ENCODE peak calls at places on chromosomes 3 and 15, in seven cellular contexts. J is mammary epithelial cell; E is cardiac muscle cell; X is CD8-positive, alpha-beta T cell; S is naive thymus-derived CD4-positive, alpha-beta T cell; O is pancreas; U is GM23338. F is an unnamed sample. For H3K4me1, the result is how much of the 10 kb centered on the place peaks cover.

GRCh38 chr3:16849240-16849639 is 35.5 kb upstream of the PLCL2 start:
- DNase-seq in J (no peak), E (peak), X (peak), S (peak), O (no peak), U (peak), F (no peak)

GRCh38 chr15:65264877-65265430 is 21.7 kb downstream of the PARP16 start:
- DNase-seq in J (no peak), E (peak), X (no peak), S (no peak), O (no peak), U (peak), F (no peak)

GRCh38 chr15:85676332-85676731 is 118.4 kb downstream of the KLHL25 start:
- DNase-seq in J (peak), E (no peak), X (no peak), S (no peak), O (no peak), U (no peak), F (no peak)

GRCh38 chr15:50107591-50108408 is 11.2 kb downstream of the ATP8B4 start:
- DNase-seq in J (no peak), E (no peak), X (no peak), S (no peak), O (no peak), U (no peak), F (no peak)

GRCh38 chr3:99634881-99635280 is 3.5 kb upstream of the COL8A1 start:
- DNase-seq in J (peak), E (no peak), X (no peak), S (no peak), O (no peak), U (no peak), F (no peak)

GRCh38 chr3:76523337-76523736 is 516.6 kb upstream of the ROBO2 start:
- DNase-seq in J (no peak), E (no peak), X (no peak), S (no peak), O (no peak), U (no peak), F (no peak)

GRCh38 chr3:17183951-17184550 is 299.3 kb downstream of the PLCL2 start:
- DNase-seq in J (peak), E (peak), X (no peak), S (no peak), O (no peak), U (no peak), F (no peak)

GRCh38 chr3:25592510-25592968 is 72.2 kb downstream of the TOP2B start:
- DNase-seq in J (peak), E (peak), X (no peak), S (no peak), O (no peak), U (peak), F (no peak)

DNA sequence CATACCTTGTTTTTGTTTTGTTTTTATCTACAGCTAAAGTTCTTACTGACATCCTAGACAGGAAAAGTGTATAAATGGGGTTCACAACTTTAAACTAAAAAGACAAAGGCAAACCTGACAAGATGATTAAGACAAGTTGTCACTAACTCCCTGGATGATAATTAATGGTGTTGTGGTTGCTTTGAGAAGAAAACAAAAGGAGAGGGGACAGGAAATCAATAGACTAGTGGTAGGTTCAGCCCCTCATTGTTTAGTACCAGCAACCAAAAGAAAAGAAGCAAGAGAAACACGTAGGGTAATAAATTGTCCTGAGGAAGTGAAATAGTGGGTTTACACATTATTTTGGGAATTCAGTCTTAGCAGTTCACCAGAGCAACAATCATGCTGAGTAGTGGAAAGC is 78.8 kb downstream of the BFSP2 start:
- DNase-seq in J (no peak), E (no peak), X (no peak), S (no peak), O (no peak), U (no peak), F (no peak)
- H3K4me1 ChIP-seq in J (under half), E (under half), X (under half), S (under half), O (under half), U (under half), F (under half)

DNA sequence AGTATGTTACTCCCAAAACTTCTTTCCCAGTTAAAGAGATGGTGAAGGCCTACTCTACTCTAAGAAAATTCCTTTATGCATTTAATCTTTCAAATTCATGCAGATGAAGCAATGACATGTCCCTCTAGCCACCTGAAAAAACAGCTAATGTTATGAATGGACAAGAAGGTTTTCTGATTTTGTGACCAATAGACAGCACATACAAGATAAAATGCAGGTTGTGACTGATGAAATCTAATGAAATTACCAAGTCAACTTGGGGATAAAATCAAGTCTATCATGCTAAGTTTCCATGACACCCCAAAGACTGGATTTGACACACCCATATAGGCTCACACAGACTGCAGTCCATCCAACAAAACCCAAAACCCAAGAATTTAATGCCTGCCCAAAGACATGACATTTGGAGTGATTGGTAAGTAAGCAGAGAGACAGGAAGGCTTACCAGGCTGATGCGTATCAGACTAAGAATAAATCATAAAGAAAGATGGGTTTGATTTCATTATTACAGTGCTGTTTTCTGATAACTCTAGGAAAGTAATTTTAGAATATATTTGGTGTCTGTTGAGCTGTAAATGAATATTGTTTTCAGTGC is 26.4 kb downstream of the CD47 start:
- DNase-seq in J (no peak), E (no peak), X (no peak), S (no peak), O (no peak), U (no peak), F (no peak)
- H3K27ac ChIP-seq in J (no peak), E (no peak), X (no peak), S (no peak), O (no peak), U (no peak), F (no peak)

GRCh38 chr15:63277044-63277892 is at the start of gene APH1B:
- DNase-seq in J (peak), E (peak), X (peak), S (peak), O (peak), U (peak), F (no peak)
- H3K4me3 ChIP-seq in J (peak), E (peak), X (peak), S (peak), O (peak), U (peak), F (peak)

GRCh38 chr15:62622775-62623174 is 419.8 kb upstream of the TPM1 start:
- DNase-seq in J (no peak), E (no peak), X (no peak), S (no peak), O (no peak), U (no peak), F (no peak)
- H3K4me1 ChIP-seq in J (under half), E (under half), X (under half), S (under half), O (under half), U (under half), F (under half)

DNA sequence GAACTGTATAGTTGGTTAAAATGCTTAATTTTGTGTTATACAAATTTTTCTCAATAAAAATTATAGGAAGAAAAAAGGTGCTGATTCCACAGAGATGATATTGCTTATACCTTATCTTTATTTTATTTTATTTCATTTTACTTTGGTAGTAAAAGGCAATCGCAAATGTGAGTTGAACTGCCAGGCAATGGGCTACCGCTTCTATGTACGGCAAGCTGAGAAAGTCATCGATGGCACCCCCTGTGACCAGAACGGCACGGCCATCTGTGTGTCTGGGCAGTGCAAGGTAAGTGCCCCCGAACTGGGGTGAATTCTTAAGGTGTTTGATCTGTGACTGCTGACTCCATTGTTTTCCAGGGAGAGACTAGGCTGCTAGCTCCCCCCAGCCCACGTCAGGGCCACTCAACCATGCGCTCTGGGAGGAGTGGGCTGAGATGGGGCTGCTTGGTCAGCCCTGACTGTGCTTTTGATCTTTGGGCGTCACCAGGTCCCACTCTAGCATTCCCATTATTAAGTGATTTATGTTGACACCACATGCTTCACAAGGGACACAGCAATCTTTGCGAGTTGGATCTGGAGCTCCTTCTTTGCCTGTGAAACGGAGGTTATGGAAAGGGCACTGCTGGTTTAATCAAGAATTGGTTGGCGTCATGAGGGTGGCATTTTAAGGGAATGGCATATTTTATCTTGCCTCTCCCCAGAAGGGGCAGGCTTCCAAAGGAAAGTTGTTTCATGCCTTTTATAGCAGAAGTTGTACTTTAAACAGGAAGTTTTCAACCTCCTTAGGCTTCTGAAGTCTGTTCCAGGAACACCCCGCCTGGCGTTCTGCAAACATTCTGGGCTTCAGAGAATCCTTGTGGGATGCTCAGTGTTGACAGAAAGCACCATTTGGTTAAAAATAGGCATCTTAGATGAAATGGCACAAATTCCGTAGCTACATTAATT is 296.5 kb downstream of the THSD4 start:
- DNase-seq in J (no peak), E (peak), X (no peak), S (no peak), O (no peak), U (no peak), F (no peak)
- H3K27ac ChIP-seq in J (no peak), E (no peak), X (no peak), S (no peak), O (peak), U (no peak), F (no peak)

DNA sequence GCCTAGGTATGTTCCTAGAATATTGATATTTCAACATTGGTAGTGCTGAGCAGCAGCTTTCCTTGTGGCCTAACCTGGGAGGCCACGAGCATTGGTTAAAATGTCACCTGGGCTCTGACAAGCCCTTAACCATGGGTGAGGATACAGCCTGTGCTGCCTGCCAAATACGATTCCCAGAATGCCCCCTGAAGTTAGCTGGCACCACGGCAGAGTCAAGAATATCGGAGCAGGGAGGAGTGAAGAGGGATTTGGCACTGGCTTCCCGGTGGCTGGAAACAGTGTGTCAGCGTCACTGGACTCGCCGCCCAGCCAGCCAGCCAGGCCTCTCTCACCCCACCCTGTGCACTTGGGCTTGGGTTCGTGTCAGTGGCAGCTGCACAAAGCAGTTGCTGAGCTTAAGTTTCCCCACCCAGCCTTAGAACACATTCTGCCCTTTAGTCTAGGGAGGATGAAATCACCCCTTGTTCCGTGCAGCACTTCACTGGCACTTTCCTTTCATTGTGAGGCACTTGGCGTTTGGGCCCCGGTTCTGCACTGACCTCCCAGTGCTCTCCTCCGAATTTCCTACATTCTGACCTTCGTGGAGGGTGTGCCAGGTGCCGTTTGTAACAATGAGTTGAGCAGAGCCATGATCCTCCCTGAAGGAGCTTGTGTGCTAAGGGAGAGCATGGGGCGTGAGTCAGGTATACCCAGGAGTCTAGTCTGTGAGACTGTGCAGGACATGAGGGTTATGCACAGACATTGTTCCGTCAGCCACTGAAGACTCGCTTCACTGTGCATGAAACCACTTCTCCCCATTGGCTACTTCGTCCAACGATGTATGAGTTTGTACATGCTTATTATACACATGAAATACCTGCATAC is 152.8 kb upstream of the BHLHE40 start:
- DNase-seq in J (no peak), E (no peak), X (no peak), S (no peak), O (peak), U (no peak), F (no peak)
- H3K4me3 ChIP-seq in J (no peak), E (no peak), X (peak), S (peak), O (no peak), U (no peak), F (no peak)

GRCh38 chr3:45974686-45975085 is 20.9 kb downstream of the FYCO1 start:
- DNase-seq in J (no peak), E (no peak), X (no peak), S (no peak), O (no peak), U (no peak), F (no peak)
- H3K4me1 ChIP-seq in J (under half), E (under half), X (under half), S (under half), O (under half), U (under half), F (under half)

GRCh38 chr3:58054652-58055051 is 46.4 kb downstream of the FLNB start:
- DNase-seq in J (no peak), E (no peak), X (no peak), S (no peak), O (no peak), U (no peak), F (no peak)

GRCh38 chr3:58051196-58051595 is 43.0 kb downstream of the FLNB start:
- DNase-seq in J (peak), E (peak), X (no peak), S (no peak), O (no peak), U (no peak), F (no peak)

GRCh38 chr3:58055309-58055708 is 47.1 kb downstream of the FLNB start:
- DNase-seq in J (no peak), E (no peak), X (no peak), S (no peak), O (no peak), U (no peak), F (no peak)

GRCh38 chr3:58049143-58049785 is 41.0 kb downstream of the FLNB start:
- DNase-seq in J (peak), E (peak), X (no peak), S (no peak), O (peak), U (peak), F (peak)

DNA sequence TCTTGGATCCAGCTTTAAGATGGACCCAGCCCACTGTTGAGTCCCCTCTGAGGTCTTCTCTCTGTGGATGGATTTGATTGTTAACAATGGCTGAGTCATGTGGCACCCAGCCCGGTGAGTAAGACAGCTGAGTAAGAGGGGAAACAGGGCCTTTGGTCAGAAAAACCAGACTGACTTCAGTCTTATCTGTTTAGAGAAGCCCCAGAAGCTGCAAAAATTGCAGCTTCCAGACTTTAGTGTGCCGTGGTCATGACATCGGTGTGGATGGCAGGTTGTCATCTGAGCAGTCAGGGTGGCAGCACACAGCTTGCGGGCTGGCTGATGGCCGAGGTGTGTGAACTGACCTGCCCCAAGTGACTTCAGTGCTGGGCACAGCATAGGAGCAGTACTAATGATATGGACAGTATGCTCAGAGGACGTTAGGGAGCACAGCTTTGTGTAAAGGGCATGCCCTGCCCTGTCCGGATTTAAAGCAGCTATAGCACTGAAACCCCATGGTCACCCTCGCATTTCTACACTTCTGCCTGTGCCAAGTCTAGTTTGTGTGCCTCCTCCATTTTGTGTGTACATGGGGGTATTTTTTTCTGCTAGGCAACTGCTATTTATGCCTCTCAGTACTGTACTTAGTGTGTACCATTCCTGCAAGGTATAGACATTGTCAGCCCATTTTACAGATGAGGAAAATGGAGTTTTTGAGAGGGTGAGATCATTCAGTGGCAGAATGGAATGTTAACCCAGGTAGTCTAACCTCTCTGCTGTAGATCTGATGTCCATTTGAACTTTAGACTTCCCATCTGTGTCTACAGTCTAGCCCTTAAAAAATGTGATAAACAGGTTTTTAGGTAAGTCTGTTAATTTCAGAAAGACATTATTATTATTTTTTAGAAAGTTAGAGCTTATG is 44.4 kb downstream of the FLNB start:
- DNase-seq in J (peak), E (peak), X (no peak), S (no peak), O (peak), U (no peak), F (no peak)
- H3K27ac ChIP-seq in J (peak), E (no peak), X (no peak), S (no peak), O (peak), U (peak), F (no peak)